ENCODE peak calls at places on chromosomes 11 and 22, in ten cellular contexts. U is activated T-helper 1 cell treated with Interleukin-2 at 50 U/mL for 16 hours; V is stimulated activated CD4-positive, alpha-beta T cell treated with anti-CD3 and anti-CD28 coated beads, Interleukin-4, amount 100 ng/mL, for 48 hours; Z is CD4-positive, alpha-beta T cell; D is GF-D8; J is NCI-H1417; G is NCI-H1436; T is naive thymus-derived CD8-positive, alpha-beta T cell; E is vagina; Y is T-cell. A is an unnamed sample.

GRCh38 chr22:38259370-38259769 is 13.4 kb downstream of the TMEM184B start:
- DNase-seq in U (no peak), V (no peak), Z (no peak), D (no peak), J (no peak), G (no peak), T (no peak), E (no peak), Y (no peak), A (no peak)

GRCh38 chr11:1870721-1871466 is 18.0 kb downstream of the LSP1 start:
- DNase-seq in U (peak), V (no peak), Z (peak), D (no peak), J (no peak), G (no peak), T (peak), E (no peak), Y (peak), A (no peak)

GRCh38 chr11:70108250-70108649 is 30.1 kb downstream of the ANO1 start:
- DNase-seq in U (no peak), V (no peak), Z (no peak), D (no peak), J (no peak), G (no peak), T (no peak), E (no peak), Y (no peak), A (no peak)

GRCh38 chr11:73671701-73672100 is 25.3 kb downstream of the PLEKHB1 start:
- DNase-seq in U (no peak), V (no peak), Z (no peak), D (no peak), J (no peak), G (no peak), T (no peak), E (no peak), Y (no peak), A (no peak)

GRCh38 chr22:23383491-23384450 is 196.3 kb downstream of the IGLL1 start:
- DNase-seq in U (no peak), V (no peak), Z (no peak), D (no peak), J (peak), G (peak), T (no peak), E (no peak), Y (no peak), A (no peak)

GRCh38 chr22:42961815-42962214 is 53.1 kb downstream of the PACSIN2 start:
- DNase-seq in U (no peak), V (no peak), Z (no peak), D (peak), J (no peak), G (no peak), T (no peak), E (no peak), Y (no peak), A (no peak)

GRCh38 chr11:45094958-45095690 is 51.3 kb upstream of the PRDM11 start:
- DNase-seq in U (no peak), V (no peak), Z (no peak), D (no peak), J (peak), G (no peak), T (no peak), E (peak), Y (no peak), A (no peak)

GRCh38 chr11:67456068-67456705 is 1.0 kb downstream of the CABP4 start:
- DNase-seq in U (no peak), V (no peak), Z (no peak), D (no peak), J (no peak), G (no peak), T (no peak), E (no peak), Y (no peak), A (no peak)

GRCh38 chr11:11732116-11732515 is 109.7 kb upstream of the USP47 start:
- DNase-seq in U (no peak), V (no peak), Z (no peak), D (no peak), J (no peak), G (no peak), T (no peak), E (no peak), Y (no peak), A (no peak)

GRCh38 chr22:39520874-39521857 is 804 bp downstream of the ATF4 start:
- DNase-seq in U (peak), V (peak), Z (peak), D (no peak), J (peak), G (peak), T (no peak), E (no peak), Y (peak), A (no peak)

GRCh38 chr11:1401656-1402221 is 12.0 kb downstream of the BRSK2 start:
- DNase-seq in U (no peak), V (peak), Z (peak), D (no peak), J (peak), G (no peak), T (peak), E (no peak), Y (peak), A (peak)

GRCh38 chr11:116472661-116473060 is 300.1 kb downstream of the BUD13 start:
- DNase-seq in U (no peak), V (no peak), Z (no peak), D (no peak), J (no peak), G (no peak), T (no peak), E (no peak), Y (no peak), A (no peak)

GRCh38 chr22:48803993-48804810 is 1023.5 kb downstream of the BRD1 start:
- DNase-seq in U (no peak), V (no peak), Z (no peak), D (no peak), J (no peak), G (no peak), T (no peak), E (no peak), Y (no peak), A (no peak)

GRCh38 chr22:48071305-48071704 is 1308.9 kb downstream of the TBC1D22A start:
- DNase-seq in U (no peak), V (no peak), Z (no peak), D (no peak), J (no peak), G (no peak), T (no peak), E (no peak), Y (no peak), A (no peak)

GRCh38 chr22:38451404-38451803 is 3.6 kb downstream of the KCNJ4 start:
- DNase-seq in U (no peak), V (no peak), Z (no peak), D (no peak), J (no peak), G (no peak), T (no peak), E (no peak), Y (no peak), A (no peak)

GRCh38 chr11:95451261-95451660 is 220.3 kb upstream of the SESN3 start:
- DNase-seq in U (no peak), V (no peak), Z (no peak), D (no peak), J (no peak), G (no peak), T (no peak), E (no peak), Y (no peak), A (no peak)

GRCh38 chr22:39289445-39290247 is 29.8 kb downstream of the RPL3 start:
- DNase-seq in U (no peak), V (no peak), Z (no peak), D (no peak), J (no peak), G (no peak), T (no peak), E (no peak), Y (no peak), A (no peak)

GRCh38 chr22:39545310-39546063 is 12.9 kb upstream of the RPS19BP1 start:
- DNase-seq in U (peak), V (peak), Z (peak), D (no peak), J (no peak), G (no peak), T (peak), E (no peak), Y (peak), A (no peak)

GRCh38 chr22:41621911-41622179 is 750 bp downstream of the XRCC6 start:
- DNase-seq in U (no peak), V (no peak), Z (no peak), D (no peak), J (no peak), G (no peak), T (no peak), E (no peak), Y (no peak), A (no peak)

GRCh38 chr11:61971177-61972111 is 4.0 kb upstream of the FTH1 start:
- DNase-seq in U (no peak), V (peak), Z (no peak), D (peak), J (no peak), G (peak), T (no peak), E (peak), Y (peak), A (peak)

GRCh38 chr22:38451864-38452263 is 3.1 kb downstream of the KCNJ4 start:
- DNase-seq in U (no peak), V (no peak), Z (no peak), D (no peak), J (no peak), G (no peak), T (no peak), E (no peak), Y (no peak), A (no peak)

GRCh38 chr11:577611-577894 is 1.3 kb downstream of the PHRF1 start:
- DNase-seq in U (no peak), V (no peak), Z (no peak), D (no peak), J (no peak), G (no peak), T (no peak), E (no peak), Y (no peak), A (no peak)

GRCh38 chr11:121807051-121807450 is 309.0 kb downstream of the BLID start:
- DNase-seq in U (no peak), V (no peak), Z (no peak), D (no peak), J (no peak), G (no peak), T (no peak), E (no peak), Y (no peak), A (no peak)

GRCh38 chr22:50192056-50192824 is 6.5 kb downstream of the TRABD start:
- DNase-seq in U (no peak), V (no peak), Z (no peak), D (no peak), J (no peak), G (no peak), T (no peak), E (no peak), Y (peak), A (no peak)

GRCh38 chr11:64025205-64025604 is 10.5 kb upstream of the FLRT1 start:
- DNase-seq in U (no peak), V (no peak), Z (no peak), D (no peak), J (no peak), G (no peak), T (no peak), E (no peak), Y (no peak), A (no peak)

GRCh38 chr22:32649515-32650200 is 151.8 kb upstream of the TIMP3 start:
- DNase-seq in U (no peak), V (no peak), Z (no peak), D (no peak), J (no peak), G (no peak), T (no peak), E (peak), Y (no peak), A (no peak)

GRCh38 chr11:128318856-128319474 is 268.4 kb downstream of the ETS1 start:
- DNase-seq in U (peak), V (peak), Z (no peak), D (no peak), J (no peak), G (no peak), T (peak), E (no peak), Y (peak), A (no peak)

GRCh38 chr11:61609970-61610347 is 29.1 kb upstream of the SYT7 start:
- DNase-seq in U (no peak), V (no peak), Z (no peak), D (no peak), J (peak), G (peak), T (no peak), E (no peak), Y (no peak), A (no peak)